ENCODE peak calls at places on chromosomes 6 and 20, in nine cellular contexts. S, N, J, U, M, T, A, C and L are unnamed samples.

GRCh38 chr6:156729248-156729647 is 47.9 kb upstream of the ARID1B start:
- DNase-seq in S (peak; percentile 81), N (peak; percentile 85), J (no peak), U (no peak), M (no peak), T (no peak), A (peak; percentile 11), C (no peak), L (peak; percentile 58)

GRCh38 chr6:36755435-36756348 is 58.1 kb downstream of the RAB44 start:
- DNase-seq in S (peak; percentile 47), N (peak; percentile 89), J (no peak), U (peak; percentile 40), M (peak; percentile 63), T (no peak), A (no peak), C (no peak), L (peak; percentile 37)

GRCh38 chr6:40195751-40196518 is 261.7 kb upstream of the MOCS1 start:
- DNase-seq in S (no peak), N (no peak), J (no peak), U (no peak), M (no peak), T (no peak), A (no peak), C (no peak), L (no peak)

GRCh38 chr20:1945134-1945618 is 48.7 kb downstream of the PDYN start:
- DNase-seq in S (peak; percentile 84), N (no peak), J (peak; percentile 41), U (no peak), M (no peak), T (no peak), A (peak; percentile 75), C (peak; percentile 63), L (no peak)

GRCh38 chr6:110682460-110682853 is 132.8 kb downstream of the CDK19 start:
- DNase-seq in S (peak; percentile 87), N (peak; percentile 68), J (no peak), U (peak; percentile 85), M (peak; percentile 62), T (peak; percentile 61), A (peak; percentile 46), C (peak; percentile 47), L (peak; percentile 67)

GRCh38 chr20:36374995-36375394 is 68.9 kb downstream of the DLGAP4 start:
- DNase-seq in S (no peak), N (no peak), J (no peak), U (no peak), M (no peak), T (no peak), A (no peak), C (no peak), L (no peak)

GRCh38 chr6:151067684-151068596 is 171.8 kb upstream of the AKAP12 start:
- DNase-seq in S (peak; percentile 99), N (peak; percentile 91), J (peak; percentile 69), U (peak; percentile 96), M (no peak), T (no peak), A (peak; percentile 86), C (peak; percentile 75), L (peak; percentile 99)

GRCh38 chr20:59246691-59247090 is 53.7 kb upstream of the EDN3 start:
- DNase-seq in S (no peak), N (no peak), J (no peak), U (no peak), M (no peak), T (no peak), A (no peak), C (no peak), L (no peak)

GRCh38 chr20:46357030-46357514 is 48.8 kb upstream of the CDH22 start:
- DNase-seq in S (no peak), N (no peak), J (no peak), U (no peak), M (no peak), T (no peak), A (no peak), C (peak; percentile 55), L (no peak)

GRCh38 chr6:81929828-81930227 is 177.3 kb upstream of the TENT5A start:
- DNase-seq in S (peak; percentile 86), N (no peak), J (no peak), U (no peak), M (no peak), T (no peak), A (peak; percentile 47), C (no peak), L (peak; percentile 92)

GRCh38 chr6:44216677-44217331 is at the start of gene MYMX:
- DNase-seq in S (no peak), N (no peak), J (peak; percentile 46), U (no peak), M (no peak), T (peak; percentile 57), A (no peak), C (peak; percentile 68), L (no peak)

GRCh38 chr20:41004561-41005360 is 23.9 kb upstream of the TOP1 start:
- DNase-seq in S (peak; percentile 64), N (peak; percentile 71), J (no peak), U (no peak), M (no peak), T (peak; percentile 58), A (no peak), C (peak; percentile 36), L (peak; percentile 41)

GRCh38 chr6:2733736-2734480 is 16.8 kb downstream of the MYLK4 start:
- DNase-seq in S (no peak), N (no peak), J (peak; percentile 70), U (no peak), M (no peak), T (no peak), A (no peak), C (peak; percentile 84), L (no peak)

GRCh38 chr20:11172881-11173280 is 499.1 kb upstream of the JAG1 start:
- DNase-seq in S (no peak), N (no peak), J (no peak), U (no peak), M (no peak), T (no peak), A (no peak), C (no peak), L (no peak)

GRCh38 chr6:45116714-45117410 is 211.3 kb upstream of the RUNX2 start:
- DNase-seq in S (peak; percentile 84), N (peak; percentile 41), J (no peak), U (no peak), M (no peak), T (no peak), A (peak; percentile 62), C (no peak), L (peak; percentile 63)

GRCh38 chr6:110392727-110393126 is 22.6 kb downstream of the DDO start:
- DNase-seq in S (no peak), N (no peak), J (no peak), U (no peak), M (no peak), T (no peak), A (no peak), C (no peak), L (no peak)

GRCh38 chr20:54407446-54407845 is 67.9 kb upstream of the DOK5 start:
- DNase-seq in S (no peak), N (no peak), J (no peak), U (no peak), M (no peak), T (no peak), A (no peak), C (no peak), L (no peak)

GRCh38 chr20:7207186-7207585 is 439.7 kb downstream of the BMP2 start:
- DNase-seq in S (no peak), N (peak; percentile 31), J (no peak), U (no peak), M (no peak), T (no peak), A (no peak), C (no peak), L (no peak)

DNA sequence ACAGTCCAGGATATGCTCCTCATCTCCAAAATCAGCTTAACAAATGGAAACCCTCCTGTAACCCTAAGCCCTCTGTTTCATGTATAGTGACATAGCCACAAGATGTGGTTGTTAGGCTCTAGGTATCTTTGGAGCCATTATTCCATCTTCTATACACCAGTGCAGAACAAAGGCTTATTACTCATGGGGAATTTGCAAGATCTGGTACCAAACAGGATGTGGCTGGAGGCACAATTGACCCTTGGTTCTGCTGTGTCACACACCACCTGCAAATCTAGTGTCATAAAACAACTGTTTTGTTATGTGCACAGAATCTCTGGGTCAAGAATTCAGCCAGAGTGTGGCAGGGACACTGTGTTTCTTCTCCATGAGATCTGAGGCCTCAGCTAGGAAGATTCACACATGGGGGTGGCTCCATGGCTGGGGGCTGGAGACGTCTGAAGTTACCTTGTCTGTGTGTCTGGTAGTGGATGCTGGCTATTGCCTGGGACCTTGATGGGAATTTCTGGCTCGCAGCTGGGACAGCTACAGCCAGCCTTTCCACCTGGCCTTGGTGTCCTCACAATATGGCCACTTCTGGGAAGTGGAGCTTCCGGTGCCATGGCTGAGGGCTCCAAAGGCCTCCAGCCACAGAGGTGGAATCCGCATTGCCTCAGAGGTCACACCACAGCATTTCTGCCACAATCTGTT is 369.9 kb downstream of the CDH26 start:
- DNase-seq in S (no peak), N (peak; percentile 31), J (no peak), U (no peak), M (no peak), T (no peak), A (no peak), C (no peak), L (no peak)
- TF ChIP-seq CTCF in S (no peak), N (no peak), J (no peak), U (no peak), M (no peak), T (no peak), A (no peak), C (no peak), L (no peak)

DNA sequence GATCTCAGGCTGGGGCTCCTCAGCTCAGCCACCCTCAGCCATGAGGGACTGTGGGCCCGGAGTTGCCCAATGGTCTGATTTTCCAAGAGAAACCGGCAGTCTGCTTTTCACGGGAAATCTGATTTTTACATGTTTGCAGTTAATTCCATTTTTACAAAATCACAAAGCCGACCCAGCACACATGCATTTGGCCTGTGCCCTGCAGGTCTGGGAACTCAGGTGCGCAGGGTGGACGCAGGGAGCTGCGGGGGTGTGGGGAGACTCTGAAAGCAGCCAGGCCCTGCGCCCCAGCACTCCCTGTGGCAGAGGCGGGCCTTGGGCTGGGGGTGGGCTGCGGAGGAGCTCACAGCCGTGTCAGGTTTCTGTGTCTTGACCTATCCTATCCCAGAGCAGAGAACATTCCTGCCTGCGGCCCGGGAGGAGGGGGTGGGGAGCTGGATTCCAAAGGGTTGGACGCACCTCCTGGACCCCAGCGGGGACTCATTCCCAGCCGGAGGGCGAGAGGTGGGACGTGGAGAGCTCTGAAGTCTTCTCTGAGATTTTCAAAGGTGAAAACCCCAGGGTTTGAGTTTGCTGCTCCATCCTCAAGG is 60.6 kb downstream of the ADNP start:
- DNase-seq in S (no peak), N (no peak), J (no peak), U (peak; percentile 73), M (no peak), T (no peak), A (no peak), C (no peak), L (peak; percentile 32)
- H3K4me3 ChIP-seq in S (no peak overlapping the region), N (no peak overlapping the region), J (no peak overlapping the region), U (peak overlapping the region; percentile 50), M (no peak overlapping the region), T (no peak overlapping the region), A (no peak overlapping the region), C (no peak overlapping the region), L (no peak overlapping the region)

GRCh38 chr20:44068311-44068710 is 118.7 kb downstream of the JPH2 start:
- DNase-seq in S (no peak), N (no peak), J (no peak), U (no peak), M (no peak), T (no peak), A (no peak), C (no peak), L (no peak)
- TF ChIP-seq CTCF in S (no peak), N (no peak), J (no peak), U (no peak), M (no peak), T (peak; percentile 2), A (no peak), C (no peak), L (peak; percentile 11)

GRCh38 chr20:44583179-44583578 is 800 bp downstream of the PKIG start:
- DNase-seq in S (no peak), N (no peak), J (no peak), U (no peak), M (no peak), T (no peak), A (no peak), C (no peak), L (peak; percentile 30)
- H3K4me3 ChIP-seq in S (peak overlapping the region; percentile 62), N (no peak overlapping the region), J (peak overlapping the region; percentile 74), U (no peak overlapping the region), M (no peak overlapping the region), T (no peak overlapping the region), A (peak overlapping the region; percentile 38), C (peak overlapping the region; percentile 40), L (peak overlapping the region; percentile 51)